ENCODE peak calls at places on chromosomes 11 and 22, in six cellular contexts. One of them, this sample, is unnamed. For H3K27me3, the result is how much of the 10 kb centered on the place peaks cover.

GRCh38 chr11:132126973-132127900 is 756.8 kb downstream of the NTM start:
- DNase-seq in upper lobe of right lung: no peak
- DNase-seq in naive thymus-derived CD4-positive, alpha-beta T cell: no peak
- DNase-seq in pancreas: peak
- DNase-seq in AG04450: peak
- DNase-seq in hepatocyte: peak
- DNase-seq in this sample: peak

GRCh38 chr11:83252266-83252665 is 33.9 kb downstream of the CCDC90B start:
- DNase-seq in hepatocyte: no peak
- DNase-seq in upper lobe of right lung: no peak
- DNase-seq in AG04450: no peak
- DNase-seq in pancreas: no peak
- DNase-seq in naive thymus-derived CD4-positive, alpha-beta T cell: no peak
- DNase-seq in this sample: no peak

GRCh38 chr22:30182833-30183232 is 63.7 kb downstream of the LIF start:
- DNase-seq in hepatocyte: no peak
- DNase-seq in upper lobe of right lung: no peak
- DNase-seq in AG04450: no peak
- DNase-seq in naive thymus-derived CD4-positive, alpha-beta T cell: no peak
- DNase-seq in pancreas: no peak
- DNase-seq in this sample: peak

GRCh38 chr11:91820709-91821108 is 403.9 kb upstream of the FAT3 start:
- DNase-seq in hepatocyte: no peak
- DNase-seq in naive thymus-derived CD4-positive, alpha-beta T cell: no peak
- DNase-seq in upper lobe of right lung: no peak
- DNase-seq in AG04450: no peak
- DNase-seq in pancreas: no peak
- DNase-seq in this sample: no peak

GRCh38 chr11:116471608-116472007 is 301.2 kb downstream of the BUD13 start:
- DNase-seq in AG04450: no peak
- DNase-seq in naive thymus-derived CD4-positive, alpha-beta T cell: no peak
- DNase-seq in upper lobe of right lung: no peak
- DNase-seq in pancreas: no peak
- DNase-seq in hepatocyte: peak
- DNase-seq in this sample: peak

GRCh38 chr11:117231637-117232021 is 244 bp downstream of the PCSK7 start:
- DNase-seq in pancreas: no peak
- DNase-seq in hepatocyte: no peak
- DNase-seq in naive thymus-derived CD4-positive, alpha-beta T cell: no peak
- DNase-seq in upper lobe of right lung: no peak
- DNase-seq in AG04450: no peak
- DNase-seq in this sample: peak

GRCh38 chr11:130399196-130399595 is 29.2 kb downstream of the ADAMTS8 start:
- DNase-seq in AG04450: no peak
- DNase-seq in hepatocyte: no peak
- DNase-seq in upper lobe of right lung: no peak
- DNase-seq in naive thymus-derived CD4-positive, alpha-beta T cell: no peak
- DNase-seq in pancreas: no peak
- DNase-seq in this sample: no peak

GRCh38 chr11:131696584-131697120 is 326.2 kb downstream of the NTM start:
- DNase-seq in pancreas: no peak
- DNase-seq in naive thymus-derived CD4-positive, alpha-beta T cell: no peak
- DNase-seq in AG04450: no peak
- DNase-seq in hepatocyte: no peak
- DNase-seq in upper lobe of right lung: no peak
- DNase-seq in this sample: no peak

GRCh38 chr11:68432874-68433273 is 27.7 kb upstream of the PPP6R3 start:
- DNase-seq in upper lobe of right lung: no peak
- DNase-seq in pancreas: no peak
- DNase-seq in naive thymus-derived CD4-positive, alpha-beta T cell: no peak
- DNase-seq in hepatocyte: no peak
- DNase-seq in AG04450: no peak
- DNase-seq in this sample: no peak

GRCh38 chr11:4482445-4482844 is at the start of gene OR52K1:
- DNase-seq in hepatocyte: no peak
- DNase-seq in naive thymus-derived CD4-positive, alpha-beta T cell: no peak
- DNase-seq in AG04450: no peak
- DNase-seq in upper lobe of right lung: no peak
- DNase-seq in pancreas: no peak
- DNase-seq in this sample: no peak

GRCh38 chr11:87258171-87258833 is 220.6 kb downstream of the TMEM135 start:
- DNase-seq in pancreas: no peak
- DNase-seq in upper lobe of right lung: no peak
- DNase-seq in naive thymus-derived CD4-positive, alpha-beta T cell: no peak
- DNase-seq in hepatocyte: no peak
- DNase-seq in AG04450: no peak
- DNase-seq in this sample: no peak

GRCh38 chr11:119478711-119479285 is 55.8 kb upstream of the THY1 start:
- DNase-seq in hepatocyte: no peak
- DNase-seq in pancreas: no peak
- DNase-seq in AG04450: no peak
- DNase-seq in naive thymus-derived CD4-positive, alpha-beta T cell: no peak
- DNase-seq in upper lobe of right lung: no peak
- DNase-seq in this sample: no peak

GRCh38 chr22:50731811-50732624 is 6.0 kb upstream of the ACR start:
- DNase-seq in naive thymus-derived CD4-positive, alpha-beta T cell: peak
- DNase-seq in pancreas: no peak
- DNase-seq in hepatocyte: peak
- DNase-seq in upper lobe of right lung: peak
- DNase-seq in AG04450: peak
- DNase-seq in this sample: peak

GRCh38 chr22:28829358-28830181 is 29.2 kb upstream of the XBP1 start:
- DNase-seq in hepatocyte: peak
- DNase-seq in AG04450: peak
- DNase-seq in naive thymus-derived CD4-positive, alpha-beta T cell: peak
- DNase-seq in pancreas: peak
- DNase-seq in upper lobe of right lung: peak
- DNase-seq in this sample: peak

GRCh38 chr11:76629133-76629852 is 41.3 kb downstream of the LRRC32 start:
- DNase-seq in AG04450: no peak
- DNase-seq in upper lobe of right lung: no peak
- DNase-seq in pancreas: no peak
- DNase-seq in naive thymus-derived CD4-positive, alpha-beta T cell: peak
- DNase-seq in hepatocyte: no peak
- DNase-seq in this sample: no peak

GRCh38 chr22:29784451-29785361 is 17.5 kb downstream of the UQCR10 start:
- DNase-seq in hepatocyte: no peak
- DNase-seq in naive thymus-derived CD4-positive, alpha-beta T cell: no peak
- DNase-seq in pancreas: peak
- DNase-seq in upper lobe of right lung: no peak
- DNase-seq in AG04450: no peak
- DNase-seq in this sample: no peak

GRCh38 chr22:37079668-37080171 is 28.2 kb downstream of the KCTD17 start:
- DNase-seq in AG04450: no peak
- DNase-seq in hepatocyte: no peak
- DNase-seq in naive thymus-derived CD4-positive, alpha-beta T cell: peak
- DNase-seq in upper lobe of right lung: no peak
- DNase-seq in pancreas: no peak
- DNase-seq in this sample: no peak

GRCh38 chr22:20024225-20025087 is 3.5 kb downstream of the TANGO2 start:
- DNase-seq in hepatocyte: no peak
- DNase-seq in AG04450: no peak
- DNase-seq in upper lobe of right lung: no peak
- DNase-seq in pancreas: no peak
- DNase-seq in naive thymus-derived CD4-positive, alpha-beta T cell: no peak
- DNase-seq in this sample: no peak

GRCh38 chr22:50165438-50166123 is 5.0 kb upstream of the PANX2 start:
- DNase-seq in pancreas: no peak
- DNase-seq in hepatocyte: no peak
- DNase-seq in AG04450: no peak
- DNase-seq in naive thymus-derived CD4-positive, alpha-beta T cell: no peak
- DNase-seq in upper lobe of right lung: peak
- DNase-seq in this sample: no peak

GRCh38 chr22:25282671-25283561 is 63.5 kb downstream of the CRYBB2 start:
- DNase-seq in upper lobe of right lung: no peak
- DNase-seq in naive thymus-derived CD4-positive, alpha-beta T cell: no peak
- DNase-seq in AG04450: no peak
- DNase-seq in hepatocyte: peak
- DNase-seq in pancreas: no peak
- DNase-seq in this sample: no peak

GRCh38 chr11:11607772-11608171 is 14.0 kb downstream of the GALNT18 start:
- DNase-seq in naive thymus-derived CD4-positive, alpha-beta T cell: no peak
- DNase-seq in pancreas: no peak
- DNase-seq in AG04450: no peak
- DNase-seq in upper lobe of right lung: no peak
- DNase-seq in hepatocyte: no peak
- DNase-seq in this sample: peak

GRCh38 chr11:40241524-40242037 is 1217.9 kb downstream of the LRRC4C start:
- DNase-seq in upper lobe of right lung: no peak
- DNase-seq in pancreas: no peak
- DNase-seq in AG04450: no peak
- DNase-seq in hepatocyte: peak
- DNase-seq in naive thymus-derived CD4-positive, alpha-beta T cell: no peak
- DNase-seq in this sample: no peak

GRCh38 chr11:109667719-109668118 is 245.7 kb downstream of the C11orf87 start:
- DNase-seq in hepatocyte: no peak
- DNase-seq in naive thymus-derived CD4-positive, alpha-beta T cell: no peak
- DNase-seq in upper lobe of right lung: no peak
- DNase-seq in AG04450: no peak
- DNase-seq in pancreas: no peak
- DNase-seq in this sample: no peak

GRCh38 chr11:109668973-109669634 is 247.1 kb downstream of the C11orf87 start:
- DNase-seq in upper lobe of right lung: no peak
- DNase-seq in pancreas: no peak
- DNase-seq in AG04450: no peak
- DNase-seq in hepatocyte: no peak
- DNase-seq in naive thymus-derived CD4-positive, alpha-beta T cell: no peak
- DNase-seq in this sample: no peak
- H3K27me3 ChIP-seq in upper lobe of right lung: under half
- H3K27me3 ChIP-seq in pancreas: under half
- H3K27me3 ChIP-seq in AG04450: under half
- H3K27me3 ChIP-seq in hepatocyte: under half
- H3K27me3 ChIP-seq in naive thymus-derived CD4-positive, alpha-beta T cell: under half
- H3K27me3 ChIP-seq in this sample: under half

GRCh38 chr11:6326303-6326702 is 6.0 kb upstream of the CAVIN3 start:
- DNase-seq in pancreas: no peak
- DNase-seq in AG04450: no peak
- DNase-seq in hepatocyte: no peak
- DNase-seq in naive thymus-derived CD4-positive, alpha-beta T cell: no peak
- DNase-seq in upper lobe of right lung: no peak
- DNase-seq in this sample: no peak

GRCh38 chr11:6321961-6322362 is 1.7 kb upstream of the CAVIN3 start:
- DNase-seq in hepatocyte: no peak
- DNase-seq in naive thymus-derived CD4-positive, alpha-beta T cell: no peak
- DNase-seq in pancreas: no peak
- DNase-seq in upper lobe of right lung: no peak
- DNase-seq in AG04450: no peak
- DNase-seq in this sample: peak

GRCh38 chr11:6321356-6321755 is 1.1 kb upstream of the CAVIN3 start:
- DNase-seq in pancreas: no peak
- DNase-seq in naive thymus-derived CD4-positive, alpha-beta T cell: no peak
- DNase-seq in AG04450: no peak
- DNase-seq in upper lobe of right lung: no peak
- DNase-seq in hepatocyte: no peak
- DNase-seq in this sample: no peak

GRCh38 chr11:6320411-6321207 is at the start of gene CAVIN3:
- DNase-seq in AG04450: peak
- DNase-seq in pancreas: peak
- DNase-seq in hepatocyte: peak
- DNase-seq in naive thymus-derived CD4-positive, alpha-beta T cell: peak
- DNase-seq in upper lobe of right lung: peak
- DNase-seq in this sample: peak

GRCh38 chr11:6323291-6323905 is 3.1 kb upstream of the CAVIN3 start:
- DNase-seq in upper lobe of right lung: no peak
- DNase-seq in AG04450: no peak
- DNase-seq in naive thymus-derived CD4-positive, alpha-beta T cell: no peak
- DNase-seq in pancreas: peak
- DNase-seq in hepatocyte: no peak
- DNase-seq in this sample: no peak
- H3K27me3 ChIP-seq in upper lobe of right lung: under half
- H3K27me3 ChIP-seq in AG04450: under half
- H3K27me3 ChIP-seq in naive thymus-derived CD4-positive, alpha-beta T cell: under half
- H3K27me3 ChIP-seq in pancreas: under half
- H3K27me3 ChIP-seq in hepatocyte: under half
- H3K27me3 ChIP-seq in this sample: under half

GRCh38 chr22:17370036-17370765 is 941 bp downstream of the CECR2 start:
- DNase-seq in AG04450: no peak
- DNase-seq in pancreas: no peak
- DNase-seq in naive thymus-derived CD4-positive, alpha-beta T cell: peak
- DNase-seq in hepatocyte: peak
- DNase-seq in upper lobe of right lung: peak
- DNase-seq in this sample: no peak

GRCh38 chr22:17369553-17370035 is 334 bp downstream of the CECR2 start:
- DNase-seq in upper lobe of right lung: peak
- DNase-seq in hepatocyte: peak
- DNase-seq in naive thymus-derived CD4-positive, alpha-beta T cell: peak
- DNase-seq in AG04450: no peak
- DNase-seq in pancreas: peak
- DNase-seq in this sample: no peak

GRCh38 chr22:17368144-17368726 is 1.0 kb upstream of the CECR2 start:
- DNase-seq in AG04450: no peak
- DNase-seq in hepatocyte: no peak
- DNase-seq in pancreas: no peak
- DNase-seq in upper lobe of right lung: no peak
- DNase-seq in naive thymus-derived CD4-positive, alpha-beta T cell: no peak
- DNase-seq in this sample: no peak

GRCh38 chr22:17370766-17371181 is 1.5 kb downstream of the CECR2 start:
- DNase-seq in AG04450: no peak
- DNase-seq in upper lobe of right lung: no peak
- DNase-seq in pancreas: no peak
- DNase-seq in hepatocyte: no peak
- DNase-seq in naive thymus-derived CD4-positive, alpha-beta T cell: no peak
- DNase-seq in this sample: no peak

GRCh38 chr22:17368727-17369552 is at the start of gene CECR2:
- DNase-seq in pancreas: peak
- DNase-seq in upper lobe of right lung: peak
- DNase-seq in AG04450: no peak
- DNase-seq in naive thymus-derived CD4-positive, alpha-beta T cell: peak
- DNase-seq in hepatocyte: peak
- DNase-seq in this sample: no peak
- H3K27me3 ChIP-seq in pancreas: under half
- H3K27me3 ChIP-seq in upper lobe of right lung: under half
- H3K27me3 ChIP-seq in AG04450: under half
- H3K27me3 ChIP-seq in naive thymus-derived CD4-positive, alpha-beta T cell: under half
- H3K27me3 ChIP-seq in hepatocyte: under half
- H3K27me3 ChIP-seq in this sample: half or more

GRCh38 chr22:38953577-38954413 is 3.6 kb upstream of the APOBEC3A start:
- DNase-seq in naive thymus-derived CD4-positive, alpha-beta T cell: peak
- DNase-seq in hepatocyte: peak
- DNase-seq in pancreas: no peak
- DNase-seq in upper lobe of right lung: no peak
- DNase-seq in AG04450: no peak
- DNase-seq in this sample: no peak

GRCh38 chr22:38954414-38955043 is 2.9 kb upstream of the APOBEC3A start:
- DNase-seq in hepatocyte: no peak
- DNase-seq in AG04450: no peak
- DNase-seq in naive thymus-derived CD4-positive, alpha-beta T cell: no peak
- DNase-seq in upper lobe of right lung: no peak
- DNase-seq in pancreas: no peak
- DNase-seq in this sample: no peak

GRCh38 chr22:38951734-38952133 is 5.7 kb upstream of the APOBEC3A start:
- DNase-seq in AG04450: no peak
- DNase-seq in naive thymus-derived CD4-positive, alpha-beta T cell: no peak
- DNase-seq in pancreas: no peak
- DNase-seq in upper lobe of right lung: no peak
- DNase-seq in hepatocyte: no peak
- DNase-seq in this sample: no peak

GRCh38 chr22:38952382-38952993 is 4.9 kb upstream of the APOBEC3A start:
- DNase-seq in pancreas: no peak
- DNase-seq in naive thymus-derived CD4-positive, alpha-beta T cell: no peak
- DNase-seq in upper lobe of right lung: no peak
- DNase-seq in hepatocyte: peak
- DNase-seq in AG04450: no peak
- DNase-seq in this sample: no peak

GRCh38 chr22:38953091-38953490 is 4.3 kb upstream of the APOBEC3A start:
- DNase-seq in AG04450: no peak
- DNase-seq in naive thymus-derived CD4-positive, alpha-beta T cell: no peak
- DNase-seq in upper lobe of right lung: no peak
- DNase-seq in pancreas: no peak
- DNase-seq in hepatocyte: peak
- DNase-seq in this sample: no peak
- H3K27me3 ChIP-seq in AG04450: under half
- H3K27me3 ChIP-seq in naive thymus-derived CD4-positive, alpha-beta T cell: under half
- H3K27me3 ChIP-seq in upper lobe of right lung: under half
- H3K27me3 ChIP-seq in pancreas: under half
- H3K27me3 ChIP-seq in hepatocyte: under half
- H3K27me3 ChIP-seq in this sample: under half